ENCODE peak calls at places on chromosomes 2 and 18, in four cellular contexts. W is SK-N-SH, O is tibial nerve, N is ovary. D is an unnamed sample.

GRCh38 chr18:74416124-74416523 is 41.0 kb downstream of the DIPK1C start:
- DNase-seq in W (no peak), O (no peak), N (no peak), D (no peak)

GRCh38 chr2:19864369-19864768 is 37.4 kb downstream of the TTC32 start:
- DNase-seq in N (no peak), O (no peak), W (no peak), D (no peak)

GRCh38 chr2:148596033-148596432 is 48.5 kb upstream of the EPC2 start:
- DNase-seq in O (no peak), W (no peak), N (no peak), D (no peak)

GRCh38 chr18:51751901-51752300 is 554.4 kb upstream of the MEX3C start:
- DNase-seq in N (no peak), W (no peak), O (no peak), D (no peak)

GRCh38 chr2:218266316-218266979 is 3.5 kb downstream of the AAMP start:
- DNase-seq in O (peak), W (no peak), N (peak), D (no peak)

GRCh38 chr2:11697103-11697871 is 27.3 kb upstream of the NTSR2 start:
- DNase-seq in N (peak), W (peak), O (no peak), D (no peak)

GRCh38 chr2:102735431-102736130 is 26.2 kb upstream of the TMEM182 start:
- DNase-seq in N (no peak), O (no peak), W (no peak), D (peak)

GRCh38 chr18:60383865-60384264 is 11.3 kb upstream of the MC4R start:
- DNase-seq in W (no peak), N (no peak), O (no peak), D (no peak)

GRCh38 chr2:224156436-224156835 is 117.3 kb upstream of the SERPINE2 start:
- DNase-seq in W (no peak), O (no peak), N (no peak), D (no peak)

GRCh38 chr2:127564429-127565260 is 29.2 kb downstream of the MYO7B start:
- DNase-seq in W (no peak), O (no peak), N (peak), D (no peak)

GRCh38 chr2:9099341-9099751 is 95.9 kb upstream of the MBOAT2 start:
- DNase-seq in N (no peak), W (no peak), O (no peak), D (no peak)

GRCh38 chr18:8882632-8883408 is 177.5 kb downstream of the MTCL1 start:
- DNase-seq in W (no peak), N (no peak), O (no peak), D (no peak)

GRCh38 chr18:61159246-61159645 is 174.0 kb upstream of the CDH20 start:
- DNase-seq in W (no peak), N (no peak), O (no peak), D (no peak)

GRCh38 chr18:59691996-59692395 is 5.2 kb downstream of the CCBE1 start:
- DNase-seq in N (no peak), W (no peak), O (no peak), D (no peak)

GRCh38 chr2:3046170-3046865 is 331.3 kb downstream of the EIPR1 start:
- DNase-seq in N (no peak), W (no peak), O (no peak), D (no peak)

GRCh38 chr2:27727257-27727656 is 44.3 kb upstream of the MRPL33 start:
- DNase-seq in W (no peak), N (no peak), O (no peak), D (peak)

GRCh38 chr2:27721884-27722485 is 49.5 kb upstream of the MRPL33 start:
- DNase-seq in O (no peak), W (no peak), N (no peak), D (no peak)

GRCh38 chr2:27723372-27724144 is 48.0 kb upstream of the MRPL33 start:
- DNase-seq in N (peak), W (peak), O (peak), D (peak)

GRCh38 chr2:27724191-27724590 is 47.3 kb upstream of the MRPL33 start:
- DNase-seq in O (no peak), N (no peak), W (no peak), D (no peak)

GRCh38 chr2:27724905-27725693 is 46.4 kb upstream of the MRPL33 start:
- DNase-seq in W (no peak), N (peak), O (no peak), D (no peak)
- TF ChIP-seq EP300 in W (no peak), N (no peak), O (peak), D (no peak)

DNA sequence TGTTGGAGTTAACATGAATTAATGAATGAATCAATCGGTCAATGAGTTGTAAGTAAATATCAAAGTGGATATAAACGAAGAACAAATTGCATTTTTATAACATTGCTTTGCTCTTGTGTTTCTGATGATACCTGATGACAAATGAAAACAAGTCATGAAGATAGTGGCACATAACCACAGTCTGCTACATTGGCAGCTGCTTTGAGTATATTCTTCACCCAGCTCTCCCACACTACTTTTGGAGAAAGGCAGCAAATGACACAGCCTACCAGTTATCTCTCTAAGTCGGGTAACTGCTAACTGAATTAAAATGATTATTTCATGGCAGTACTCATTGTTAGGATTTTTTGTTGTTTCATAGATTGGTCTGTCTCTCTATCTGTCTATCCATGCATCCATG is 76.8 kb downstream of the COL5A2 start:
- DNase-seq in O (no peak), N (no peak), W (no peak), D (no peak)
- TF ChIP-seq EP300 in O (no peak), N (no peak), W (no peak), D (no peak)

DNA sequence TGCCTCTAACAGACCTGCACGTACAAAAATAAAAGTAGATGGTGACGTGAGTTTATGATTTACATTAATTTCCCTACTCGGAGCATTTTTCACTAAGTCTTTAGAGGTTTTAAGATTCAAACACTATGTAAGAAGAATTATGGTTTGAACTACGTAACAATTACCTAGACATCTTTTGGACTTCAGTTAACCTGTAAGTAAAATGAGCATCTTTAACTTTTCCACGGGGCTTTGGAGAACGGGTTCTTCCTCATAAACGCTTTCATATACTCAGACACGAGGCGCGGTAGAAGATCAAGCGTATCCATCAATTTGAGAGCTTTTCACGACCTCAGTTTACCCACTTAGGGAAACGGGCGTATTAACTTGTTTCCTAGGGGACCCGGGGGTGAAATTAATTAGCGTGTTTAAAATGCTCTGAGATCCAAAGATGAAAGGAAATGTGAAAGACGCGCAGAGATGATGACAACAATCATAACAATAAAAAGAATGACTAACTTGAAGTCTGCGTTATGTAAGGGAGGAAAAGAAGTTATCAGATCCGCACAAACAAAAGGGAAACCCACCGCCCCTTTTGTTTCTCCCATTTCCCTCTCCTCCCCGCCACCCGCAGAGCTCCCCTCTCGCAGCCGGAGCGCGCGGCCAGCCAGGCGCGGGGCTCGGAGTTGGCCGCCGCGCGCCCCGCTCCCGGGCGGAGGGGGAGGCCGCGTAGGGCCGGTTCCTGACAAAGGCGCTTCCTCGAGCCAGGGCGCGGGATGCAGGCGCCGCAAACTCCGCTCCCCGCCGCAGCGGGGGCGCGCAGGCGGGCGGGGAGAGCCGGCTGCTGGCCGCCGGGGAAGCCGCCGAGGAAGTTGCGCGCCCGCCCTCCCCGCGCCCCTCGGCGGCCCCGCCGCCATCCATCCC is 815 bp downstream of the PELI1 start:
- DNase-seq in N (no peak), O (no peak), W (peak), D (no peak)
- TF ChIP-seq EP300 in N (no peak), O (peak), W (no peak), D (no peak)

GRCh38 chr18:32366586-32367538 is 103.8 kb downstream of the GAREM1 start:
- DNase-seq in O (no peak), N (no peak), W (no peak), D (no peak)
- TF ChIP-seq EP300 in O (peak), N (no peak), W (peak), D (no peak)